ENCODE peak calls at places on chromosomes 5 and 9, in five cellular contexts. J is lower leg skin, G is foreskin fibroblast, M is GM06990, D is stomach. A is an unnamed sample.

GRCh38 chr5:5364932-5365331 is 57.5 kb upstream of the ICE1 start:
- DNase-seq in J (no peak), G (no peak), M (no peak), D (no peak), A (no peak)

GRCh38 chr9:131046093-131046380 is 37.1 kb downstream of the LAMC3 start:
- DNase-seq in J (no peak), G (peak; percentile 5), M (no peak), D (no peak), A (no peak)

GRCh38 chr9:137178939-137179630 is 7.2 kb upstream of the TMEM210 start:
- DNase-seq in J (no peak), G (no peak), M (no peak), D (no peak), A (no peak)

GRCh38 chr9:14372437-14373318 is 58.7 kb upstream of the NFIB start:
- DNase-seq in J (no peak), G (peak; percentile 86), M (no peak), D (no peak), A (peak; percentile 47)

GRCh38 chr5:99033014-99033931 is 104.5 kb upstream of the CHD1 start:
- DNase-seq in J (no peak), G (peak; percentile 31), M (no peak), D (no peak), A (no peak)

GRCh38 chr5:111626473-111627166 is 114.3 kb upstream of the STARD4 start:
- DNase-seq in J (no peak), G (no peak), M (no peak), D (no peak), A (no peak)

GRCh38 chr9:13491493-13492424 is 212.3 kb upstream of the MPDZ start:
- DNase-seq in J (no peak), G (no peak), M (no peak), D (no peak), A (no peak)

GRCh38 chr5:178389031-178389729 is 156.6 kb upstream of the PHYKPL start:
- DNase-seq in J (no peak), G (no peak), M (no peak), D (peak; percentile 22), A (no peak)

GRCh38 chr9:98488578-98489312 is 220.0 kb downstream of the GABBR2 start:
- DNase-seq in J (no peak), G (peak; percentile 94), M (no peak), D (no peak), A (no peak)

GRCh38 chr9:97468658-97469448 is 32.6 kb upstream of the TMOD1 start:
- DNase-seq in J (peak; percentile 80), G (peak; percentile 82), M (peak; percentile 48), D (peak; percentile 84), A (peak; percentile 95)

GRCh38 chr9:87713278-87713989 is 12.5 kb upstream of the CTSL start:
- DNase-seq in J (peak; percentile 92), G (peak; percentile 100), M (no peak), D (peak; percentile 56), A (peak; percentile 87)

GRCh38 chr5:162801235-162801634 is 636.2 kb upstream of the CCNG1 start:
- DNase-seq in J (no peak), G (no peak), M (no peak), D (no peak), A (peak; percentile 25)

GRCh38 chr5:90170231-90170630 is 239.3 kb downstream of the CETN3 start:
- DNase-seq in J (no peak), G (peak; percentile 35), M (no peak), D (no peak), A (no peak)

GRCh38 chr9:85900504-85901201 is 40.3 kb upstream of the NAA35 start:
- DNase-seq in J (no peak), G (peak; percentile 63), M (no peak), D (no peak), A (peak; percentile 21)

GRCh38 chr9:91207889-91208651 is 153.6 kb downstream of the AUH start:
- DNase-seq in J (no peak), G (peak; percentile 47), M (peak; percentile 79), D (no peak), A (no peak)

GRCh38 chr5:34574976-34575467 is 81.1 kb upstream of the RAI14 start:
- DNase-seq in J (no peak), G (no peak), M (no peak), D (no peak), A (no peak)

GRCh38 chr5:118778951-118779350 is 209.4 kb downstream of the DTWD2 start:
- DNase-seq in J (no peak), G (no peak), M (no peak), D (no peak), A (no peak)

GRCh38 chr9:115786321-115786720 is 367.3 kb upstream of the PAPPA start:
- DNase-seq in J (no peak), G (peak; percentile 68), M (no peak), D (no peak), A (no peak)

GRCh38 chr9:95017661-95018060 is 291.2 kb downstream of the AOPEP start:
- DNase-seq in J (no peak), G (no peak), M (no peak), D (no peak), A (no peak)

GRCh38 chr9:801399-802071 is 40.0 kb upstream of the DMRT1 start:
- DNase-seq in J (no peak), G (peak; percentile 6), M (no peak), D (no peak), A (no peak)

GRCh38 chr9:72315510-72316287 is 49.3 kb downstream of the ZFAND5 start:
- DNase-seq in J (peak; percentile 48), G (peak; percentile 83), M (no peak), D (peak; percentile 81), A (no peak)

GRCh38 chr5:370311-370958 is 48.9 kb downstream of the AHRR start:
- DNase-seq in J (peak; percentile 12), G (no peak), M (no peak), D (peak; percentile 21), A (no peak)

GRCh38 chr5:177097016-177097985 is 10.6 kb downstream of the FGFR4 start:
- DNase-seq in J (no peak), G (no peak), M (no peak), D (no peak), A (no peak)

GRCh38 chr5:2877520-2877919 is 126.0 kb upstream of the IRX2 start:
- DNase-seq in J (peak; percentile 1), G (no peak), M (no peak), D (no peak), A (peak; percentile 53)

GRCh38 chr9:74281674-74282073 is 215.5 kb upstream of the RORB start:
- DNase-seq in J (no peak), G (no peak), M (no peak), D (no peak), A (no peak)
- TF ChIP-seq CTCF in J (no peak), G (no peak), M (peak; percentile 59), D (no peak), A (no peak)

GRCh38 chr5:40911278-40911677 is 2.0 kb downstream of the C7 start:
- DNase-seq in J (no peak), G (no peak), M (no peak), D (no peak), A (peak; percentile 21)

GRCh38 chr5:40904994-40905306 is 4.3 kb upstream of the C7 start:
- DNase-seq in J (no peak), G (no peak), M (no peak), D (no peak), A (no peak)

GRCh38 chr5:40906351-40906751 is 2.9 kb upstream of the C7 start:
- DNase-seq in J (no peak), G (no peak), M (no peak), D (no peak), A (no peak)

GRCh38 chr5:40909233-40909632 is at the start of gene C7:
- DNase-seq in J (no peak), G (no peak), M (no peak), D (no peak), A (peak; percentile 23)

DNA sequence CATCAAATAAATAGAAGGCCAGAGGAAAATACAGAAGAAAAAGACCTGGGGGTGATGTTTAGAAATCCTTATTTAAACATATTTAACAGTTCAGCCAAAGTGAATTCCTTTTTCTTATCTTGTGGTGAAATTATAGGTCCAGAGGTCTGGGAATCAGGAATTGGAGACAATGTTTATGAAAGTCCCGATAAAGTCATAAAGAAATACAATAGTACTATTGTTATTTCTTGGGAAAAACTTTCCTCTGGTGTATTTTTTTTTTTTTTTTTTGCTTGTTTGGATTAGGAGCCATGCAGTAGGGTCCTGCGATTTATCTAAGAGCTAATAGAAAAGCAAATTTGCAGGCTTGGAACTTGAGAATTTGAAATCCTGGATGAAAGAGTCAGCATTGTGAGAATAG is 426 bp downstream of the C7 start:
- DNase-seq in J (no peak), G (no peak), M (no peak), D (no peak), A (no peak)
- H3K4me3 ChIP-seq in J (no peak overlapping the region), G (no peak overlapping the region), M (no peak overlapping the region), D (peak overlapping the region; percentile 14), A (peak overlapping the region; percentile 28)

GRCh38 chr9:21996438-21996837 is 1.8 kb downstream of the CDKN2B-AS1 start:
- DNase-seq in J (no peak), G (no peak), M (no peak), D (no peak), A (no peak)

GRCh38 chr9:21994526-21994995 is at the start of gene CDKN2B-AS1:
- DNase-seq in J (no peak), G (peak; percentile 87), M (peak; percentile 87), D (peak; percentile 52), A (peak; percentile 66)

GRCh38 chr9:21994996-21995651 is 533 bp downstream of the CDKN2B-AS1 start:
- DNase-seq in J (peak; percentile 59), G (peak; percentile 91), M (peak; percentile 90), D (peak; percentile 69), A (peak; percentile 82)

GRCh38 chr9:21996858-21997257 is 2.3 kb downstream of the CDKN2B-AS1 start:
- DNase-seq in J (no peak), G (no peak), M (no peak), D (no peak), A (no peak)

DNA sequence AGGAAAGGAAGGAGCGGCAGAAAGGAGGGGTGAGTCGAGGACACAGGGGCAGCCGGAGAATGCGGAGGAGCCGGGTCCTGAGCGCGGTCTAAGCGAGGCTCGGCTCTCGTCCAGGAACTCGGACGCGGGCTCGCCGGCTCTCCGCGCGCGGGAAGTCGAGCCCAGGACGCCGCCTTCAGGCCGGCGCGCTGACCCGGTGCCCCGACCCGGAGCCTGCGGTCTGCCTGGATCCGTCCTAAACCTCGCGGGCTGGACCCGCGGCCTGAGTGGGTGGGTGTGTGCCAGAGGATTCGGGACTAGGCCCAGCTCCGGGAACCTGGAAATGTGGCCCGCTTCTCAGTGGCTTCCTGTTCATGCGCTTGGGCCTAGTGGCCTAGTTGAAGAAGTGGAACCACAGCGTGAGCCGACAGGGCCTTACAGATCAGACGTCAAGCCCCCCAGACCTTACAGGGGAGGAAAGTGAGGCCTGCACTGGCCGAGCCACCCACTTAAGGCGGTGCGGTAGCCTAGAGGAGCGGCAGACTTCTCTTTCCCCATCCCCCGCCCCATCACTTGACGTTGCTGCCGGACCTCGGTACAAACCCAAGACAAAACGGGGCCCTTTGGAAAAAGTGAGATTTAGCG is 1.2 kb downstream of the CDKN2B-AS1 start:
- DNase-seq in J (peak; percentile 19), G (peak; percentile 84), M (peak; percentile 66), D (peak; percentile 46), A (peak; percentile 55)
- TF ChIP-seq CTCF in J (no peak), G (peak; percentile 29), M (peak; percentile 30), D (no peak), A (peak; percentile 14)

GRCh38 chr5:81852277-81853004 is 101.5 kb upstream of the SSBP2 start:
- DNase-seq in J (peak; percentile 19), G (peak; percentile 38), M (peak; percentile 25), D (no peak), A (no peak)

GRCh38 chr5:81854915-81855314 is 104.0 kb upstream of the SSBP2 start:
- DNase-seq in J (no peak), G (no peak), M (no peak), D (no peak), A (no peak)

GRCh38 chr5:81851481-81852178 is 100.7 kb upstream of the SSBP2 start:
- DNase-seq in J (peak; percentile 96), G (peak; percentile 98), M (peak; percentile 98), D (peak; percentile 96), A (peak; percentile 96)

GRCh38 chr5:81854485-81854884 is 103.6 kb upstream of the SSBP2 start:
- DNase-seq in J (no peak), G (peak; percentile 28), M (no peak), D (no peak), A (no peak)

GRCh38 chr5:81853005-81853357 is 102.1 kb upstream of the SSBP2 start:
- DNase-seq in J (no peak), G (no peak), M (no peak), D (no peak), A (no peak)
- H3K4me3 ChIP-seq in J (no peak overlapping the region), G (peak overlapping the region; percentile 34), M (no peak overlapping the region), D (no peak overlapping the region), A (no peak overlapping the region)